ENCODE peak calls at places on chromosomes 11 and 22, in five cellular contexts. V is astrocyte; O is neuronal stem cell; U is right lobe of liver; M is CD8-positive, alpha-beta T cell. H is an unnamed sample. For H3K36me3, the result is how much of the 10 kb centered on the place peaks cover.

GRCh38 chr11:61598886-61599868 is 18.3 kb upstream of the SYT7 start:
- DNase-seq in V (peak), O (no peak), U (no peak), M (no peak), H (no peak)

GRCh38 chr22:37263966-37264887 is 18.1 kb upstream of the CYTH4 start:
- DNase-seq in V (no peak), O (no peak), U (peak), M (no peak), H (no peak)

GRCh38 chr22:19911540-19912235 is 29.9 kb upstream of the COMT start:
- DNase-seq in V (no peak), O (no peak), U (no peak), M (no peak), H (no peak)

GRCh38 chr11:78351193-78351592 is 66.4 kb downstream of the GAB2 start:
- DNase-seq in V (no peak), O (no peak), U (no peak), M (no peak), H (no peak)

GRCh38 chr11:19646921-19647320 is 65.7 kb upstream of the NAV2 start:
- DNase-seq in V (peak), O (no peak), U (no peak), M (no peak), H (peak)

GRCh38 chr22:48738204-48738980 is 1089.3 kb downstream of the BRD1 start:
- DNase-seq in V (no peak), O (no peak), U (no peak), M (no peak), H (no peak)

GRCh38 chr11:94536386-94536785 is 7.3 kb upstream of the FUT4 start:
- DNase-seq in V (no peak), O (no peak), U (no peak), M (no peak), H (no peak)

GRCh38 chr22:39913321-39913720 is 12.4 kb downstream of the GRAP2 start:
- DNase-seq in V (no peak), O (no peak), U (no peak), M (no peak), H (no peak)

GRCh38 chr11:20840341-20840740 is 171.0 kb downstream of the NELL1 start:
- DNase-seq in V (no peak), O (no peak), U (no peak), M (no peak), H (no peak)

GRCh38 chr11:128472128-128473110 is 114.9 kb downstream of the ETS1 start:
- DNase-seq in V (peak), O (no peak), U (no peak), M (peak), H (no peak)

GRCh38 chr11:69210660-69211035 is 54.9 kb downstream of the SMIM38 start:
- DNase-seq in V (no peak), O (no peak), U (no peak), M (no peak), H (no peak)

GRCh38 chr22:38106814-38107578 is 3.5 kb downstream of the BAIAP2L2 start:
- DNase-seq in V (no peak), O (no peak), U (peak), M (no peak), H (no peak)

GRCh38 chr22:19868773-19869471 is 14.2 kb upstream of the GNB1L start:
- DNase-seq in V (no peak), O (no peak), U (peak), M (no peak), H (no peak)

GRCh38 chr11:18775492-18776292 is 15.9 kb downstream of the PTPN5 start:
- DNase-seq in V (peak), O (peak), U (peak), M (peak), H (no peak)

GRCh38 chr22:28952857-28953256 is 69.5 kb downstream of the ZNRF3 start:
- DNase-seq in V (peak), O (no peak), U (no peak), M (no peak), H (no peak)

GRCh38 chr11:67366546-67366945 is 6.9 kb downstream of the CLCF1 start:
- DNase-seq in V (no peak), O (no peak), U (no peak), M (no peak), H (no peak)

GRCh38 chr22:30943368-30943767 is 25.2 kb downstream of the MORC2 start:
- DNase-seq in V (no peak), O (no peak), U (peak), M (peak), H (no peak)

GRCh38 chr11:12141283-12141682 is 30.9 kb downstream of the MICAL2 start:
- DNase-seq in V (no peak), O (no peak), U (no peak), M (no peak), H (no peak)

GRCh38 chr22:46366801-46367706 is 31.5 kb downstream of the TRMU start:
- DNase-seq in V (no peak), O (no peak), U (no peak), M (peak), H (no peak)
- H3K36me3 ChIP-seq in V (under half), O (under half), U (under half), M (under half), H (under half)

DNA sequence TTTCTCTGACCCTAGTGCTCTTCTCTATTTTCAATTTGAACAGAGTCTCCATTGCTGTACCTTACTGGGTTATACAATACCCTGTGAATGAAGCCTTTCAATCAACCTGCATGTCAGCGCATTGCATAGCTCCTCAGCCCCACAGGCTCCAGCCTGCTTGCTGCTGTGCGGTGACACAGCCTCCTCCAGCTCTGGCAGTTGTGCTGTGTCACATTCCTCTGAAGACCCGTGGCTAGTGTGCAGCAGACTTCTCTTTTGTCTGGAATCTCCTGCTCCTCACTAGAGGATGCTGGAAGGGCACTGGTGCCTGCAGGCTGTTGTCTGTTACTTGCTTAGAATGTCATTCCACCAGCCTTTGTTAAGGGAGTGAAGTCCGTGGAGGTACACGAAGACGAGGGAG is 390.1 kb upstream of the B3GAT1 start:
- DNase-seq in V (no peak), O (peak), U (no peak), M (no peak), H (no peak)
- H3K4me3 ChIP-seq in V (no peak), O (no peak), U (no peak), M (no peak), H (no peak)

GRCh38 chr11:105609832-105610781 is at the start of gene GRIA4:
- DNase-seq in V (peak), O (peak), U (peak), M (no peak), H (no peak)
- H3K36me3 ChIP-seq in V (under half), O (under half), U (under half), M (under half), H (under half)

GRCh38 chr22:41857860-41858199 is 24.9 kb downstream of the SREBF2 start:
- DNase-seq in V (no peak), O (no peak), U (no peak), M (no peak), H (no peak)
- H3K4me3 ChIP-seq in V (no peak), O (no peak), U (no peak), M (no peak), H (no peak)

H was measured in kidney epithelial cell.